ENCODE peak calls at places on chromosomes 4 and X, in ten cellular contexts. U is neuronal stem cell; H is upper lobe of left lung; Z is CD8-positive, alpha-beta memory T cell; E is fibroblast of lung; P is lower lobe of right lung; Q is cardiac muscle cell; M is mammary epithelial cell; F is ascending aorta; V is left ventricle myocardium inferior. S is an unnamed sample.
A peak's percentile ranks its signal among the peaks of the same experiment; 100 is the strongest.

GRCh38 chr4:111064342-111064993 is 441.6 kb upstream of the PITX2 start:
- DNase-seq in U (no peak), Q (no peak), Z (no peak), M (peak; percentile 78), E (peak; percentile 86), H (no peak), V (no peak), F (no peak), P (no peak), S (no peak)

GRCh38 chrX:144849141-144849540 is 398.2 kb upstream of the SPANXN1 start:
- DNase-seq in H (no peak), M (peak; percentile 63), E (no peak), V (no peak), Z (no peak), U (no peak), F (no peak), Q (no peak), P (no peak), S (no peak)

GRCh38 chr4:28225005-28225404 is 1364.4 kb downstream of the STIM2 start:
- DNase-seq in V (no peak), Z (no peak), P (no peak), E (peak; percentile 27), U (peak; percentile 21), F (no peak), Q (peak; percentile 55), M (peak; percentile 52), H (no peak), S (no peak)

GRCh38 chrX:49627030-49627777 is 28.4 kb downstream of the GAGE1 start:
- DNase-seq in P (no peak), V (peak; percentile 12), E (no peak), U (no peak), F (no peak), M (peak; percentile 1), Z (peak; percentile 52), Q (no peak), H (no peak), S (no peak)

GRCh38 chr4:54992266-54992665 is 133.1 kb downstream of the KDR start:
- DNase-seq in P (no peak), V (no peak), E (peak; percentile 19), F (no peak), U (no peak), Z (no peak), H (no peak), Q (no peak), M (peak; percentile 33), S (no peak)

GRCh38 chr4:184163813-184164212 is 53.9 kb downstream of the ENPP6 start:
- DNase-seq in Q (peak; percentile 85), Z (no peak), M (peak; percentile 28), V (peak; percentile 42), U (no peak), H (peak; percentile 79), E (peak; percentile 6), F (no peak), P (peak; percentile 73), S (no peak)

GRCh38 chr4:82515705-82516104 is 46.1 kb downstream of the TMEM150C start:
- DNase-seq in Q (peak; percentile 29), H (no peak), P (no peak), F (no peak), V (peak; percentile 28), M (peak; percentile 40), U (no peak), Z (no peak), E (peak; percentile 94), S (no peak)

GRCh38 chr4:155818639-155819038 is 47.4 kb downstream of the ASIC5 start:
- DNase-seq in V (no peak), U (no peak), F (no peak), H (no peak), E (peak; percentile 27), M (no peak), Z (no peak), Q (no peak), P (no peak), S (no peak)

GRCh38 chr4:1154523-1155182 is 17.7 kb downstream of the SPON2 start:
- DNase-seq in H (no peak), V (no peak), M (no peak), U (no peak), E (peak; percentile 49), Q (no peak), P (peak; percentile 58), F (peak; percentile 93), Z (no peak), S (no peak)

DNA sequence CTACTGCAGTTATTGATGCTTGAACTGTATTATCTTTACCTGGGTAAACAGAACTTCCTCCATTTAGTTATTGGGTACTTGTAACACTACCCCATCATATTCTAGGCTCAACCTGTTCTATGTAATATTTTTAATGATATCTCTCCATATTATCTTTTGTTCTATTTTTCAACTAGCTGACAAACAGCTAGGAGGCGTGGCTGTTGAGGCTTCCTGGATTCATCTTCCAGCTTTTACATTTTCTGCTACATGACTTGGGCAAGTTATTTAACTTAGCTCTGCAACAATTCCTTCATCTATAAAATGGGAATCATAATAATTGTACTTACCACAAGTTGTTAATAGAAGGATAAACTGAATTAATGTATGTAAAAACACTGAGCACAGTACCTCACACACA is 349.3 kb downstream of the PTTG2 start:
- DNase-seq in E (no peak), U (no peak), P (no peak), Q (no peak), F (no peak), H (no peak), Z (no peak), M (no peak), V (no peak), S (no peak)
- H3K4me1 ChIP-seq in E (peaks cover 2% of the 10 kb centered on the region), U (peaks cover 4% of the 10 kb centered on the region), P (peaks cover 4% of the 10 kb centered on the region), Q (no peaks in the 10 kb centered on the region), F (no peaks in the 10 kb centered on the region), H (no peaks in the 10 kb centered on the region), Z (peaks cover 47% of the 10 kb centered on the region), M (peaks cover 29% of the 10 kb centered on the region), V (peaks cover 9% of the 10 kb centered on the region), S (peaks cover 38% of the 10 kb centered on the region)

GRCh38 chrX:11371106-11371505 is 77.9 kb downstream of the AMELX start:
- DNase-seq in M (no peak), V (no peak), U (no peak), Q (no peak), E (no peak), Z (no peak), F (no peak), H (no peak), P (no peak), S (no peak)

GRCh38 chrX:11374570-11374969 is 81.4 kb downstream of the AMELX start:
- DNase-seq in U (no peak), Z (no peak), F (no peak), E (no peak), Q (no peak), V (no peak), M (peak; percentile 36), P (no peak), H (no peak), S (no peak)

GRCh38 chrX:11376163-11376562 is 83.0 kb downstream of the AMELX start:
- DNase-seq in V (no peak), P (no peak), U (no peak), Q (no peak), E (no peak), Z (no peak), M (no peak), H (no peak), F (no peak), S (no peak)

GRCh38 chrX:11380187-11380586 is 87.0 kb downstream of the AMELX start:
- DNase-seq in M (no peak), E (no peak), Q (no peak), Z (no peak), H (no peak), V (no peak), U (no peak), F (no peak), P (no peak), S (no peak)

GRCh38 chrX:11375614-11376119 is 82.5 kb downstream of the AMELX start:
- DNase-seq in E (no peak), M (no peak), U (no peak), V (no peak), F (no peak), P (no peak), Z (no peak), Q (peak; percentile 12), H (no peak), S (no peak)
- H3K27me3 ChIP-seq in E (no peaks in the 10 kb centered on the region), M (no peaks in the 10 kb centered on the region), U (no peaks in the 10 kb centered on the region), V (no peaks in the 10 kb centered on the region), F (no peaks in the 10 kb centered on the region), P (no peaks in the 10 kb centered on the region), Z (no peaks in the 10 kb centered on the region), Q (no peaks in the 10 kb centered on the region), H (no peaks in the 10 kb centered on the region), S (no peaks in the 10 kb centered on the region)

GRCh38 chr4:7430368-7430964 is 4.3 kb downstream of the PSAPL1 start:
- DNase-seq in E (no peak), M (peak; percentile 30), F (peak; percentile 53), Z (peak; percentile 18), H (no peak), P (peak; percentile 63), V (peak; percentile 6), Q (peak; percentile 18), U (no peak), S (no peak)

GRCh38 chr4:7432531-7433375 is 2.0 kb downstream of the PSAPL1 start:
- DNase-seq in M (no peak), F (no peak), U (no peak), P (peak; percentile 32), Q (no peak), V (no peak), Z (peak; percentile 38), E (no peak), H (no peak), S (no peak)

GRCh38 chr4:7431696-7432530 is 2.8 kb downstream of the PSAPL1 start:
- DNase-seq in P (peak; percentile 59), F (no peak), H (peak; percentile 59), V (peak; percentile 5), E (no peak), Z (peak; percentile 29), Q (no peak), U (no peak), M (peak; percentile 7), S (no peak)

GRCh38 chr4:7429601-7430078 is 5.1 kb downstream of the PSAPL1 start:
- DNase-seq in F (peak; percentile 34), Q (no peak), Z (peak; percentile 16), E (no peak), H (peak; percentile 19), U (no peak), M (no peak), V (peak; percentile 3), P (peak; percentile 31), S (no peak)

DNA sequence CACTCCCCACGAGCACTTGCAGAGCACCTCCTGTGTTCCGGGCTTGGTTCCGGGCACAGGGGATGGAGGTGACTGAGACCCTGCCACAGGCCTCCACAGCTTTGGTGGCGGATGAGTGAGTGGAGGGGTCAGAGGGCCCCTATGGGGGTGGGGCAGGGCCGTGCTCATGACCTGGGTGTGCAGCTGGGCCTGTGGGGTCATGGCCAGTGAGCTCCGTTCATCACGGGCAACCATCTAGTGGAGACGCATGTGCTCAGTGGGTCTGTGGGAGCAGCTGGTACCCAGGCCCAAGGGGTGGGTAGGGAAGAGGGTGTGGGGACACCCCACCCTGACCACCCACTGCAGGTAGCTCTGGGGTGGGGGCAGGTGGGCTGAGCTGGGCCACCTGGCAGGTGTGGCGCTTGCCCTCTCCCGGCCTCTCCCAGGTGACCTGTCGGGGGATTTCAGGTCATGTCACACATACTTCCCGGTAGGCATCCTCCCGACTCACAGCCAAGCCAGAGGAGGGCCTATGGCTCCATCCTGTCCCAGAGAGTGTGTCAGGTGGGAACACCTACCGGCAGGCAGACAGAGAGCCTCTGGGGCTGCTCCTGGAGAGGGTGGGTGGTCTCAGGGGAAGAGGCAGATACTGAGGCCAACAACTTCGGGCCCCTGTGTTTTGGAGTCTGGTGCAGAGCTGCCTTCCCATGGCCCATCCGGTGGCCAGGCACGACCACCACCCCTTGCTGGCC is 3.6 kb downstream of the PSAPL1 start:
- DNase-seq in U (no peak), H (no peak), E (no peak), Q (no peak), Z (peak; percentile 8), M (no peak), F (no peak), V (no peak), P (peak; percentile 39), S (no peak)
- H3K4me1 ChIP-seq in U (peaks cover 30% of the 10 kb centered on the region), H (peaks cover 3% of the 10 kb centered on the region), E (no peaks in the 10 kb centered on the region), Q (peaks cover 51% of the 10 kb centered on the region), Z (no peaks in the 10 kb centered on the region), M (peaks cover 27% of the 10 kb centered on the region), F (no peaks in the 10 kb centered on the region), V (peaks cover 12% of the 10 kb centered on the region), P (peaks cover 14% of the 10 kb centered on the region), S (no peaks in the 10 kb centered on the region)

GRCh38 chrX:17977696-17978095 is 116.6 kb upstream of the RAI2 start:
- DNase-seq in P (no peak), Z (no peak), F (no peak), U (no peak), Q (no peak), E (no peak), V (no peak), H (no peak), M (no peak), S (no peak)
- H3K27me3 ChIP-seq in P (no peaks in the 10 kb centered on the region), Z (no peaks in the 10 kb centered on the region), F (no peaks in the 10 kb centered on the region), U (no peaks in the 10 kb centered on the region), Q (no peaks in the 10 kb centered on the region), E (no peaks in the 10 kb centered on the region), V (no peaks in the 10 kb centered on the region), H (no peaks in the 10 kb centered on the region), M (peaks cover 3% of the 10 kb centered on the region), S (no peaks in the 10 kb centered on the region)

S was measured in CD8-positive, alpha-beta T cell.